ENCODE peak calls at places on chromosomes 7 and 10, in six cellular contexts. X is stimulated activated CD4-positive, alpha-beta T cell treated with anti-CD3 and anti-CD28 coated beads, Interleukin-4, amount 100 ng/mL, for 1 hour; P is kidney; Q is GM20000; I is NCI-H1105; G is epithelial cell of esophagus. K is an unnamed sample.

GRCh38 chr7:150645259-150646020 is 13.3 kb upstream of the GIMAP6 start:
- DNase-seq in X (no peak), P (no peak), Q (no peak), I (no peak), G (no peak), K (no peak)

GRCh38 chr7:37642028-37642540 is 41.5 kb upstream of the GPR141 start:
- DNase-seq in X (no peak), P (no peak), Q (no peak), I (no peak), G (peak), K (no peak)

GRCh38 chr7:104207348-104207730 is 474 bp downstream of the ORC5 start:
- DNase-seq in X (no peak), P (no peak), Q (peak), I (no peak), G (peak), K (no peak)

GRCh38 chr10:64365663-64366062 is 844.5 kb downstream of the REEP3 start:
- DNase-seq in X (no peak), P (no peak), Q (no peak), I (no peak), G (no peak), K (no peak)

GRCh38 chr7:5549096-5549896 is 125.7 kb upstream of the TNRC18 start:
- DNase-seq in X (no peak), P (no peak), Q (no peak), I (no peak), G (peak), K (no peak)

GRCh38 chr7:54839538-54840213 is 80.7 kb upstream of the SEC61G start:
- DNase-seq in X (no peak), P (peak), Q (peak), I (no peak), G (peak), K (no peak)

GRCh38 chr7:37921340-37921805 is 933 bp downstream of the EPDR1 start:
- DNase-seq in X (peak), P (peak), Q (peak), I (peak), G (no peak), K (peak)

GRCh38 chr7:46812047-46812672 is 769.8 kb downstream of the TNS3 start:
- DNase-seq in X (no peak), P (no peak), Q (no peak), I (no peak), G (no peak), K (no peak)

GRCh38 chr7:155971180-155971770 is 159.0 kb upstream of the SHH start:
- DNase-seq in X (no peak), P (no peak), Q (no peak), I (no peak), G (no peak), K (no peak)

GRCh38 chr10:132458595-132459251 is 61.7 kb downstream of the PWWP2B start:
- DNase-seq in X (peak), P (peak), Q (peak), I (no peak), G (peak), K (no peak)

GRCh38 chr7:94556028-94556427 is 46.4 kb downstream of the CASD1 start:
- DNase-seq in X (no peak), P (no peak), Q (peak), I (no peak), G (no peak), K (no peak)

GRCh38 chr10:126133906-126134703 is 237.7 kb downstream of the FANK1 start:
- DNase-seq in X (no peak), P (no peak), Q (no peak), I (no peak), G (peak), K (no peak)

GRCh38 chr7:27897001-27897400 is 157.0 kb downstream of the TAX1BP1 start:
- DNase-seq in X (no peak), P (no peak), Q (no peak), I (no peak), G (peak), K (no peak)

GRCh38 chr7:95469187-95469586 is 16.6 kb upstream of the ASB4 start:
- DNase-seq in X (no peak), P (no peak), Q (no peak), I (no peak), G (peak), K (no peak)

GRCh38 chr7:149220534-149220933 is 18.9 kb upstream of the ZNF212 start:
- DNase-seq in X (no peak), P (no peak), Q (no peak), I (no peak), G (peak), K (no peak)

GRCh38 chr10:1243486-1244182 is 187.4 kb downstream of the WDR37 start:
- DNase-seq in X (no peak), P (no peak), Q (no peak), I (no peak), G (no peak), K (no peak)

GRCh38 chr7:12102101-12102500 is 109.0 kb upstream of the TMEM106B start:
- DNase-seq in X (no peak), P (no peak), Q (no peak), I (no peak), G (no peak), K (no peak)

GRCh38 chr10:79507436-79508167 is 4.7 kb upstream of the EIF5AL1 start:
- DNase-seq in X (no peak), P (no peak), Q (no peak), I (no peak), G (no peak), K (no peak)